ENCODE peak calls at places on chromosomes 5 and 9, in five cellular contexts. One of them, this sample, is unnamed.
A peak's percentile ranks its signal among the peaks of the same experiment; 100 is the strongest.

GRCh38 chr9:133701981-133702797 is 36.0 kb downstream of the SARDH start:
- DNase-seq in ovary: peak; percentile 79
- DNase-seq in fibroblast of lung: peak; percentile 42
- DNase-seq in OCI-M1: no peak
- DNase-seq in H54: no peak
- DNase-seq in this sample: peak; percentile 33

GRCh38 chr5:91500758-91501157 is 117.6 kb upstream of the ARRDC3 start:
- DNase-seq in OCI-M1: no peak
- DNase-seq in ovary: no peak
- DNase-seq in fibroblast of lung: no peak
- DNase-seq in H54: no peak
- DNase-seq in this sample: no peak

GRCh38 chr5:40678021-40678939 is 1.4 kb upstream of the PTGER4 start:
- DNase-seq in fibroblast of lung: peak; percentile 26
- DNase-seq in ovary: no peak
- DNase-seq in OCI-M1: peak; percentile 79
- DNase-seq in H54: no peak
- DNase-seq in this sample: no peak

GRCh38 chr9:98821831-98822230 is 14.4 kb downstream of the GALNT12 start:
- DNase-seq in H54: no peak
- DNase-seq in OCI-M1: no peak
- DNase-seq in ovary: no peak
- DNase-seq in fibroblast of lung: no peak
- DNase-seq in this sample: no peak

GRCh38 chr9:129561594-129562281 is 59.2 kb downstream of the C9orf50 start:
- DNase-seq in ovary: peak; percentile 77
- DNase-seq in H54: no peak
- DNase-seq in OCI-M1: no peak
- DNase-seq in fibroblast of lung: peak; percentile 58
- DNase-seq in this sample: no peak

GRCh38 chr5:78320461-78320860 is 26.0 kb upstream of the AP3B1 start:
- DNase-seq in fibroblast of lung: peak; percentile 42
- DNase-seq in OCI-M1: peak; percentile 61
- DNase-seq in ovary: no peak
- DNase-seq in H54: no peak
- DNase-seq in this sample: no peak

GRCh38 chr5:155332618-155333017 is 319.1 kb downstream of the KIF4B start:
- DNase-seq in ovary: no peak
- DNase-seq in OCI-M1: no peak
- DNase-seq in H54: no peak
- DNase-seq in fibroblast of lung: no peak
- DNase-seq in this sample: no peak

GRCh38 chr9:77879344-77880089 is 152.1 kb downstream of the GNAQ start:
- DNase-seq in OCI-M1: no peak
- DNase-seq in H54: no peak
- DNase-seq in fibroblast of lung: peak; percentile 80
- DNase-seq in ovary: no peak
- DNase-seq in this sample: no peak

GRCh38 chr5:40842351-40842750 is 1.2 kb downstream of the CARD6 start:
- DNase-seq in OCI-M1: no peak
- DNase-seq in H54: no peak
- DNase-seq in ovary: no peak
- DNase-seq in fibroblast of lung: no peak
- DNase-seq in this sample: no peak

GRCh38 chr9:35907732-35908483 is 1.4 kb upstream of the SPAAR start:
- DNase-seq in ovary: peak; percentile 88
- DNase-seq in fibroblast of lung: peak; percentile 94
- DNase-seq in H54: peak; percentile 60
- DNase-seq in OCI-M1: no peak
- DNase-seq in this sample: no peak

GRCh38 chr5:92941806-92942205 is 639.2 kb downstream of the NR2F1-AS1 start:
- DNase-seq in H54: no peak
- DNase-seq in ovary: no peak
- DNase-seq in OCI-M1: no peak
- DNase-seq in fibroblast of lung: no peak
- DNase-seq in this sample: no peak

GRCh38 chr9:124652203-124652992 is 118.7 kb downstream of the NR6A1 start:
- DNase-seq in OCI-M1: no peak
- DNase-seq in H54: peak; percentile 64
- DNase-seq in ovary: no peak
- DNase-seq in fibroblast of lung: peak; percentile 99
- DNase-seq in this sample: no peak

GRCh38 chr5:177520271-177520670 is 3.5 kb upstream of the DDX41 start:
- DNase-seq in H54: no peak
- DNase-seq in OCI-M1: no peak
- DNase-seq in ovary: no peak
- DNase-seq in fibroblast of lung: no peak
- DNase-seq in this sample: no peak

GRCh38 chr9:86275962-86276361 is 6.4 kb downstream of the ISCA1 start:
- DNase-seq in ovary: no peak
- DNase-seq in OCI-M1: peak; percentile 8
- DNase-seq in H54: no peak
- DNase-seq in fibroblast of lung: no peak
- DNase-seq in this sample: no peak

GRCh38 chr9:16062542-16063240 is 509.8 kb downstream of the CCDC171 start:
- DNase-seq in H54: peak; percentile 71
- DNase-seq in fibroblast of lung: peak; percentile 99
- DNase-seq in ovary: no peak
- DNase-seq in OCI-M1: no peak
- DNase-seq in this sample: no peak

GRCh38 chr9:78026416-78026815 is 5.2 kb downstream of the GNAQ start:
- DNase-seq in fibroblast of lung: peak; percentile 33
- DNase-seq in ovary: no peak
- DNase-seq in H54: no peak
- DNase-seq in OCI-M1: no peak
- DNase-seq in this sample: no peak

GRCh38 chr5:173602423-173602822 is 14.0 kb downstream of the BOD1 start:
- DNase-seq in ovary: peak; percentile 77
- DNase-seq in OCI-M1: peak; percentile 96
- DNase-seq in fibroblast of lung: peak; percentile 92
- DNase-seq in H54: no peak
- DNase-seq in this sample: no peak

GRCh38 chr5:111309384-111309783 is 85.2 kb downstream of the CAMK4 start:
- DNase-seq in fibroblast of lung: no peak
- DNase-seq in ovary: no peak
- DNase-seq in OCI-M1: no peak
- DNase-seq in H54: no peak
- DNase-seq in this sample: no peak

GRCh38 chr9:126842977-126843799 is 17.3 kb upstream of the ZBTB34 start:
- DNase-seq in H54: no peak
- DNase-seq in fibroblast of lung: peak; percentile 47
- DNase-seq in ovary: no peak
- DNase-seq in OCI-M1: no peak
- DNase-seq in this sample: no peak

GRCh38 chr9:122347348-122348287 is 23.2 kb upstream of the PTGS1 start:
- DNase-seq in ovary: no peak
- DNase-seq in H54: no peak
- DNase-seq in fibroblast of lung: peak; percentile 34
- DNase-seq in OCI-M1: peak; percentile 37
- DNase-seq in this sample: no peak

GRCh38 chr9:121266906-121267650 is 884 bp upstream of the GSN start:
- DNase-seq in OCI-M1: no peak
- DNase-seq in ovary: no peak
- DNase-seq in H54: no peak
- DNase-seq in fibroblast of lung: peak; percentile 18
- DNase-seq in this sample: no peak

GRCh38 chr5:158746979-158747378 is 352.7 kb downstream of the EBF1 start:
- DNase-seq in OCI-M1: no peak
- DNase-seq in H54: no peak
- DNase-seq in ovary: no peak
- DNase-seq in fibroblast of lung: no peak
- DNase-seq in this sample: no peak

GRCh38 chr5:74762599-74762998 is 4.3 kb downstream of the GFM2 start:
- DNase-seq in H54: peak; percentile 15
- DNase-seq in fibroblast of lung: peak; percentile 83
- DNase-seq in OCI-M1: no peak
- DNase-seq in ovary: no peak
- DNase-seq in this sample: no peak